ENCODE peak calls at places on chromosomes 5 and 9, in nine cellular contexts. One of them, this sample, is unnamed. For H3K4me1, the result is how much of the 10 kb centered on the place peaks cover.

GRCh38 chr5:89213584-89213983 is 330.6 kb upstream of the MEF2C start:
- DNase-seq in SK-N-SH: no peak
- DNase-seq in transverse colon: no peak
- DNase-seq in K562: no peak
- DNase-seq in HepG2: no peak
- DNase-seq in esophagus muscularis mucosa: no peak
- DNase-seq in upper lobe of left lung: no peak
- DNase-seq in sigmoid colon: no peak
- DNase-seq in A549: no peak
- DNase-seq in this sample: peak

GRCh38 chr5:126446498-126447224 is 23.5 kb downstream of the GRAMD2B start:
- DNase-seq in SK-N-SH: no peak
- DNase-seq in transverse colon: peak
- DNase-seq in K562: no peak
- DNase-seq in HepG2: no peak
- DNase-seq in esophagus muscularis mucosa: no peak
- DNase-seq in upper lobe of left lung: no peak
- DNase-seq in sigmoid colon: peak
- DNase-seq in A549: no peak
- DNase-seq in this sample: no peak

GRCh38 chr5:65359981-65360380 is 121.7 kb downstream of the ADAMTS6 start:
- DNase-seq in SK-N-SH: no peak
- DNase-seq in transverse colon: no peak
- DNase-seq in K562: no peak
- DNase-seq in HepG2: no peak
- DNase-seq in esophagus muscularis mucosa: no peak
- DNase-seq in upper lobe of left lung: no peak
- DNase-seq in sigmoid colon: no peak
- DNase-seq in A549: no peak
- DNase-seq in this sample: no peak

GRCh38 chr9:93577045-93577939 is 908 bp downstream of the PHF2 start:
- DNase-seq in SK-N-SH: peak
- DNase-seq in transverse colon: peak
- DNase-seq in K562: peak
- DNase-seq in HepG2: no peak
- DNase-seq in esophagus muscularis mucosa: peak
- DNase-seq in upper lobe of left lung: peak
- DNase-seq in sigmoid colon: no peak
- DNase-seq in A549: peak
- DNase-seq in this sample: peak

GRCh38 chr5:59236448-59236847 is 653.6 kb downstream of the RAB3C start:
- DNase-seq in SK-N-SH: no peak
- DNase-seq in transverse colon: no peak
- DNase-seq in K562: no peak
- DNase-seq in HepG2: no peak
- DNase-seq in esophagus muscularis mucosa: no peak
- DNase-seq in upper lobe of left lung: no peak
- DNase-seq in sigmoid colon: peak
- DNase-seq in A549: no peak
- DNase-seq in this sample: no peak

GRCh38 chr5:141186897-141187512 is at the start of gene PCDHB9:
- DNase-seq in SK-N-SH: peak
- DNase-seq in transverse colon: no peak
- DNase-seq in K562: peak
- DNase-seq in HepG2: peak
- DNase-seq in esophagus muscularis mucosa: no peak
- DNase-seq in upper lobe of left lung: no peak
- DNase-seq in sigmoid colon: no peak
- DNase-seq in A549: no peak
- DNase-seq in this sample: no peak

GRCh38 chr9:16461851-16462250 is 408.6 kb downstream of the BNC2 start:
- DNase-seq in SK-N-SH: no peak
- DNase-seq in transverse colon: no peak
- DNase-seq in K562: no peak
- DNase-seq in HepG2: no peak
- DNase-seq in esophagus muscularis mucosa: no peak
- DNase-seq in upper lobe of left lung: no peak
- DNase-seq in sigmoid colon: no peak
- DNase-seq in A549: no peak
- DNase-seq in this sample: no peak

GRCh38 chr5:135128361-135128760 is 94.3 kb upstream of the PITX1 start:
- DNase-seq in SK-N-SH: no peak
- DNase-seq in transverse colon: no peak
- DNase-seq in K562: no peak
- DNase-seq in HepG2: no peak
- DNase-seq in esophagus muscularis mucosa: no peak
- DNase-seq in upper lobe of left lung: no peak
- DNase-seq in sigmoid colon: no peak
- DNase-seq in A549: no peak
- DNase-seq in this sample: no peak

DNA sequence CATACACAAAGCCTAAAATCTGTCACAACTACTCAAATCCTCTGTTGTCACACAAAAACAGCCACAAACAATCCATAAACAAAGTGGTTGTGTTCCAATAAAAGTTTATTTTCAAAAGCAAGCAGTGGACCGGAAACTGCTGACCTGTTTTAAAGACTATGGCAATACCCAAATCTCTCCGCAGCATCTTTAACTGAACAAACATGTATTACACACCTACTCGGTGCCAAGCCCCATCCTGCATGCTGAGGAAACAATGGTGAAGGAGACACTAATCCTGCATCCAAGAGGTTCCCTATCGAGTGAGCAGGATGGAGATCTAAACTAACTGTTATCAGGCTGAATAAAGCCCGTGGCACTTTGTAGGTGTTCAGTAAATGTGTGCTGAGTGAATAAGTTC is 11.2 kb downstream of the CDK5RAP2 start:
- DNase-seq in SK-N-SH: no peak
- DNase-seq in transverse colon: no peak
- DNase-seq in K562: no peak
- DNase-seq in HepG2: no peak
- DNase-seq in esophagus muscularis mucosa: no peak
- DNase-seq in upper lobe of left lung: no peak
- DNase-seq in sigmoid colon: no peak
- DNase-seq in A549: no peak
- DNase-seq in this sample: no peak
- TF ChIP-seq EP300 in SK-N-SH: no peak
- TF ChIP-seq EP300 in transverse colon: no peak
- TF ChIP-seq EP300 in K562: no peak
- TF ChIP-seq EP300 in HepG2: no peak
- TF ChIP-seq EP300 in esophagus muscularis mucosa: no peak
- TF ChIP-seq EP300 in upper lobe of left lung: no peak
- TF ChIP-seq EP300 in sigmoid colon: no peak
- TF ChIP-seq EP300 in A549: no peak
- TF ChIP-seq EP300 in this sample: no peak

GRCh38 chr5:53261245-53261644 is 151.7 kb upstream of the MOCS2 start:
- DNase-seq in SK-N-SH: no peak
- DNase-seq in transverse colon: no peak
- DNase-seq in K562: no peak
- DNase-seq in HepG2: no peak
- DNase-seq in esophagus muscularis mucosa: no peak
- DNase-seq in upper lobe of left lung: no peak
- DNase-seq in sigmoid colon: no peak
- DNase-seq in A549: no peak
- DNase-seq in this sample: no peak

GRCh38 chr5:53257806-53258373 is 148.3 kb upstream of the MOCS2 start:
- DNase-seq in SK-N-SH: no peak
- DNase-seq in transverse colon: no peak
- DNase-seq in K562: no peak
- DNase-seq in HepG2: no peak
- DNase-seq in esophagus muscularis mucosa: no peak
- DNase-seq in upper lobe of left lung: no peak
- DNase-seq in sigmoid colon: no peak
- DNase-seq in A549: no peak
- DNase-seq in this sample: no peak

GRCh38 chr5:53262348-53262970 is 152.9 kb upstream of the MOCS2 start:
- DNase-seq in SK-N-SH: peak
- DNase-seq in transverse colon: no peak
- DNase-seq in K562: peak
- DNase-seq in HepG2: peak
- DNase-seq in esophagus muscularis mucosa: no peak
- DNase-seq in upper lobe of left lung: no peak
- DNase-seq in sigmoid colon: no peak
- DNase-seq in A549: no peak
- DNase-seq in this sample: no peak

GRCh38 chr5:53259176-53259575 is 149.6 kb upstream of the MOCS2 start:
- DNase-seq in SK-N-SH: no peak
- DNase-seq in transverse colon: no peak
- DNase-seq in K562: no peak
- DNase-seq in HepG2: no peak
- DNase-seq in esophagus muscularis mucosa: no peak
- DNase-seq in upper lobe of left lung: no peak
- DNase-seq in sigmoid colon: no peak
- DNase-seq in A549: no peak
- DNase-seq in this sample: no peak

GRCh38 chr5:53260446-53260845 is 150.9 kb upstream of the MOCS2 start:
- DNase-seq in SK-N-SH: no peak
- DNase-seq in transverse colon: no peak
- DNase-seq in K562: no peak
- DNase-seq in HepG2: no peak
- DNase-seq in esophagus muscularis mucosa: no peak
- DNase-seq in upper lobe of left lung: no peak
- DNase-seq in sigmoid colon: no peak
- DNase-seq in A549: no peak
- DNase-seq in this sample: no peak
- H3K4me1 ChIP-seq in SK-N-SH: under half
- H3K4me1 ChIP-seq in transverse colon: under half
- H3K4me1 ChIP-seq in K562: under half
- H3K4me1 ChIP-seq in HepG2: under half
- H3K4me1 ChIP-seq in esophagus muscularis mucosa: under half
- H3K4me1 ChIP-seq in upper lobe of left lung: under half
- H3K4me1 ChIP-seq in sigmoid colon: under half
- H3K4me1 ChIP-seq in A549: under half
- H3K4me1 ChIP-seq in this sample: under half

GRCh38 chr9:123376218-123377071 is 20.4 kb downstream of the CRB2 start:
- DNase-seq in SK-N-SH: no peak
- DNase-seq in transverse colon: no peak
- DNase-seq in K562: no peak
- DNase-seq in HepG2: no peak
- DNase-seq in esophagus muscularis mucosa: no peak
- DNase-seq in upper lobe of left lung: no peak
- DNase-seq in sigmoid colon: no peak
- DNase-seq in A549: no peak
- DNase-seq in this sample: no peak

GRCh38 chr9:123378028-123378427 is 22.0 kb downstream of the CRB2 start:
- DNase-seq in SK-N-SH: no peak
- DNase-seq in transverse colon: no peak
- DNase-seq in K562: no peak
- DNase-seq in HepG2: no peak
- DNase-seq in esophagus muscularis mucosa: no peak
- DNase-seq in upper lobe of left lung: no peak
- DNase-seq in sigmoid colon: no peak
- DNase-seq in A549: no peak
- DNase-seq in this sample: no peak

GRCh38 chr9:123375725-123376132 is 19.7 kb downstream of the CRB2 start:
- DNase-seq in SK-N-SH: no peak
- DNase-seq in transverse colon: peak
- DNase-seq in K562: peak
- DNase-seq in HepG2: peak
- DNase-seq in esophagus muscularis mucosa: no peak
- DNase-seq in upper lobe of left lung: no peak
- DNase-seq in sigmoid colon: peak
- DNase-seq in A549: no peak
- DNase-seq in this sample: peak

GRCh38 chr9:123378956-123379660 is 23.1 kb downstream of the CRB2 start:
- DNase-seq in SK-N-SH: no peak
- DNase-seq in transverse colon: no peak
- DNase-seq in K562: no peak
- DNase-seq in HepG2: no peak
- DNase-seq in esophagus muscularis mucosa: no peak
- DNase-seq in upper lobe of left lung: no peak
- DNase-seq in sigmoid colon: no peak
- DNase-seq in A549: no peak
- DNase-seq in this sample: no peak

GRCh38 chr9:123377211-123377971 is 21.4 kb downstream of the CRB2 start:
- DNase-seq in SK-N-SH: peak
- DNase-seq in transverse colon: peak
- DNase-seq in K562: no peak
- DNase-seq in HepG2: no peak
- DNase-seq in esophagus muscularis mucosa: no peak
- DNase-seq in upper lobe of left lung: no peak
- DNase-seq in sigmoid colon: no peak
- DNase-seq in A549: no peak
- DNase-seq in this sample: no peak
- TF ChIP-seq EP300 in SK-N-SH: no peak
- TF ChIP-seq EP300 in transverse colon: no peak
- TF ChIP-seq EP300 in K562: no peak
- TF ChIP-seq EP300 in HepG2: no peak
- TF ChIP-seq EP300 in esophagus muscularis mucosa: no peak
- TF ChIP-seq EP300 in upper lobe of left lung: no peak
- TF ChIP-seq EP300 in sigmoid colon: no peak
- TF ChIP-seq EP300 in A549: no peak
- TF ChIP-seq EP300 in this sample: no peak

GRCh38 chr9:98600631-98601030 is 108.1 kb downstream of the GABBR2 start:
- DNase-seq in SK-N-SH: no peak
- DNase-seq in transverse colon: no peak
- DNase-seq in K562: no peak
- DNase-seq in HepG2: no peak
- DNase-seq in esophagus muscularis mucosa: no peak
- DNase-seq in upper lobe of left lung: no peak
- DNase-seq in sigmoid colon: no peak
- DNase-seq in A549: no peak
- DNase-seq in this sample: no peak

GRCh38 chr9:98603821-98604383 is 104.8 kb downstream of the GABBR2 start:
- DNase-seq in SK-N-SH: no peak
- DNase-seq in transverse colon: no peak
- DNase-seq in K562: no peak
- DNase-seq in HepG2: no peak
- DNase-seq in esophagus muscularis mucosa: no peak
- DNase-seq in upper lobe of left lung: no peak
- DNase-seq in sigmoid colon: no peak
- DNase-seq in A549: no peak
- DNase-seq in this sample: no peak

GRCh38 chr9:98605116-98605515 is 103.6 kb downstream of the GABBR2 start:
- DNase-seq in SK-N-SH: no peak
- DNase-seq in transverse colon: no peak
- DNase-seq in K562: no peak
- DNase-seq in HepG2: no peak
- DNase-seq in esophagus muscularis mucosa: no peak
- DNase-seq in upper lobe of left lung: no peak
- DNase-seq in sigmoid colon: no peak
- DNase-seq in A549: no peak
- DNase-seq in this sample: no peak

GRCh38 chr9:98599566-98599965 is 109.2 kb downstream of the GABBR2 start:
- DNase-seq in SK-N-SH: no peak
- DNase-seq in transverse colon: no peak
- DNase-seq in K562: no peak
- DNase-seq in HepG2: no peak
- DNase-seq in esophagus muscularis mucosa: no peak
- DNase-seq in upper lobe of left lung: no peak
- DNase-seq in sigmoid colon: no peak
- DNase-seq in A549: no peak
- DNase-seq in this sample: no peak

DNA sequence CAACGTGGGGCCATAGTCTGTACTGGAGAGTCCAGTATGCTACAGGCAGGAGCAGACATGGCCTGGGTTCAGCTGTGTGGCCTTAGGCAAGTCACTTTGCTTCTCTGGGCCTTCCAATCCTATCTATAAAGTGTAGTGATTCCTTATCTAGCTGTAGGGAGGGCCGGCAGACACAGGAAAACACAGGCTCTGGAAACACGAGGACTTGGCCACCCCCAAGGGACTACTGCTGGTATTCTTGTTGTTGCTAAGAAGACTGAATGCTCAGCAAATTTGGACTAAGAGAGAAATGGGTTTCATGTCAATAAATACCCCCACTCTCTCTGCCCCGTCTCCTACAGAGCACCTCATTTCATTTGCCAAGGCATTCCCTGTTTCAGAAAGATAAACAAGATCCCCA is 105.9 kb downstream of the GABBR2 start:
- DNase-seq in SK-N-SH: no peak
- DNase-seq in transverse colon: no peak
- DNase-seq in K562: no peak
- DNase-seq in HepG2: no peak
- DNase-seq in esophagus muscularis mucosa: no peak
- DNase-seq in upper lobe of left lung: no peak
- DNase-seq in sigmoid colon: no peak
- DNase-seq in A549: no peak
- DNase-seq in this sample: no peak
- H3K4me1 ChIP-seq in SK-N-SH: under half
- H3K4me1 ChIP-seq in transverse colon: under half
- H3K4me1 ChIP-seq in K562: under half
- H3K4me1 ChIP-seq in HepG2: under half
- H3K4me1 ChIP-seq in esophagus muscularis mucosa: under half
- H3K4me1 ChIP-seq in upper lobe of left lung: under half
- H3K4me1 ChIP-seq in sigmoid colon: under half
- H3K4me1 ChIP-seq in A549: under half
- H3K4me1 ChIP-seq in this sample: under half

This sample was measured in ovary.